ENCODE peak calls at places on chromosomes 6 and 20, in four cellular contexts. U is sigmoid colon, K is SW480, A is testis. Q is an unnamed sample.

GRCh38 chr6:160386869-160387518 is 38.8 kb downstream of the SLC22A3 start:
- DNase-seq in U (peak), A (no peak), K (peak), Q (peak)

GRCh38 chr6:49892280-49892679 is 25.9 kb upstream of the CRISP1 start:
- DNase-seq in K (peak), A (no peak), U (no peak), Q (no peak)

GRCh38 chr6:146595981-146596731 is 2.6 kb upstream of the ADGB start:
- DNase-seq in U (no peak), K (no peak), A (no peak), Q (peak)

GRCh38 chr6:3620389-3620788 is 131.1 kb downstream of the PXDC1 start:
- DNase-seq in K (no peak), A (no peak), U (no peak), Q (no peak)

GRCh38 chr6:6746970-6747338 is 158.4 kb downstream of the LY86 start:
- DNase-seq in K (no peak), A (no peak), U (no peak), Q (no peak)

GRCh38 chr6:37371158-37372083 is 17.6 kb downstream of the RNF8 start:
- DNase-seq in A (no peak), K (no peak), U (no peak), Q (no peak)

GRCh38 chr20:57231951-57232428 is 34.5 kb downstream of the BMP7 start:
- DNase-seq in U (no peak), A (no peak), K (no peak), Q (no peak)

GRCh38 chr6:131946404-131946991 is 4.7 kb downstream of the CCN2 start:
- DNase-seq in A (no peak), K (no peak), U (no peak), Q (no peak)

GRCh38 chr6:89680551-89680950 is 42.0 kb upstream of the LYRM2 start:
- DNase-seq in A (no peak), U (no peak), K (no peak), Q (no peak)

GRCh38 chr6:17904491-17905120 is 82.8 kb downstream of the KIF13A start:
- DNase-seq in U (no peak), A (no peak), K (no peak), Q (no peak)

GRCh38 chr20:32325706-32326506 is 32.2 kb upstream of the ASXL1 start:
- DNase-seq in A (no peak), U (no peak), K (peak), Q (peak)